ENCODE peak calls at places on chromosomes 11 and 22, in six cellular contexts. C is NCI-H1048; S is nucleus accumbens; E is stimulated activated CD8-positive, alpha-beta memory T cell treated with anti-CD3 and anti-CD28 coated beads, Interleukin-2, amount 100 ng/mL, for 1 hour; G is T-helper 9 cell; R is posterior vena cava. A is an unnamed sample.

GRCh38 chr11:119352857-119353260 is 6.4 kb upstream of the MFRP start:
- DNase-seq in G (no peak), S (peak), E (no peak), C (no peak), R (no peak), A (peak)

GRCh38 chr11:40315122-40315521 is 1144.3 kb downstream of the LRRC4C start:
- DNase-seq in G (no peak), R (no peak), E (no peak), S (no peak), C (no peak), A (no peak)

GRCh38 chr11:128342511-128343133 is 244.7 kb downstream of the ETS1 start:
- DNase-seq in E (no peak), S (no peak), G (peak), R (no peak), C (no peak), A (peak)

GRCh38 chr22:26707581-26707980 is 50.2 kb downstream of the MIAT start:
- DNase-seq in G (no peak), R (no peak), S (no peak), C (no peak), E (no peak), A (no peak)

GRCh38 chr11:114587398-114587953 is 8.1 kb downstream of the NXPE4 start:
- DNase-seq in E (no peak), S (no peak), C (no peak), G (no peak), R (no peak), A (no peak)

GRCh38 chr11:114416441-114416928 is 16.0 kb downstream of the RBM7 start:
- DNase-seq in R (no peak), G (no peak), S (no peak), E (no peak), C (no peak), A (no peak)

GRCh38 chr11:5522308-5522707 is 5.8 kb upstream of the UBQLNL start:
- DNase-seq in G (no peak), C (no peak), R (no peak), S (no peak), E (no peak), A (no peak)

GRCh38 chr11:34027516-34028406 is 23.8 kb upstream of the CAPRIN1 start:
- DNase-seq in R (no peak), E (no peak), C (no peak), S (no peak), G (no peak), A (no peak)

GRCh38 chr11:9078113-9079041 is 13.0 kb downstream of the SCUBE2 start:
- DNase-seq in E (no peak), S (no peak), G (no peak), C (no peak), R (no peak), A (no peak)

GRCh38 chr11:1421291-1421690 is 31.6 kb downstream of the BRSK2 start:
- DNase-seq in E (no peak), R (no peak), S (peak), G (no peak), C (no peak), A (no peak)

GRCh38 chr11:12430912-12431311 is 53.5 kb downstream of the PARVA start:
- DNase-seq in G (no peak), E (no peak), R (no peak), S (no peak), C (no peak), A (peak)

GRCh38 chr11:63020671-63021255 is 5.1 kb upstream of the SLC22A8 start:
- DNase-seq in E (no peak), C (no peak), G (no peak), S (no peak), R (no peak), A (no peak)

GRCh38 chr22:42462016-42462415 is 29.8 kb upstream of the NFAM1 start:
- DNase-seq in R (no peak), S (no peak), G (no peak), C (no peak), E (no peak), A (no peak)

GRCh38 chr11:2076441-2076840 is 62.7 kb downstream of the IGF2 start:
- DNase-seq in C (no peak), G (no peak), S (no peak), R (no peak), E (no peak), A (no peak)